ENCODE peak calls at places on chromosomes 5 and 9, in five cellular contexts. M is fibroblast of the conjunctiva; L is SJSA1; I is stimulated activated CD4-positive, alpha-beta T cell treated with anti-CD3 and anti-CD28 coated beads, Interleukin-15, amount 100 ng/mL, for 1 hour; E is mesendoderm. K is an unnamed sample.

GRCh38 chr5:39783756-39784421 is 359.1 kb upstream of the DAB2 start:
- DNase-seq in E (no peak), L (no peak), M (no peak), I (no peak), K (no peak)

GRCh38 chr5:149153751-149154610 is 12.7 kb downstream of the ABLIM3 start:
- DNase-seq in L (peak), M (peak), E (no peak), I (no peak), K (peak)

GRCh38 chr5:177328545-177329231 is 17.0 kb upstream of the MXD3 start:
- DNase-seq in M (no peak), L (no peak), E (no peak), I (no peak), K (no peak)

GRCh38 chr5:107670927-107671741 is at the start of gene EFNA5:
- DNase-seq in I (no peak), L (peak), M (no peak), E (peak), K (peak)

GRCh38 chr9:108750656-108751175 is 105.1 kb downstream of the ACTL7B start:
- DNase-seq in I (no peak), M (no peak), L (no peak), E (no peak), K (no peak)

GRCh38 chr9:74025402-74025894 is 471.7 kb upstream of the RORB start:
- DNase-seq in L (peak), I (no peak), E (peak), M (peak), K (peak)

GRCh38 chr5:101045689-101046088 is 142.6 kb upstream of the ST8SIA4 start:
- DNase-seq in M (no peak), I (no peak), L (no peak), E (no peak), K (no peak)

GRCh38 chr5:72101828-72102227 is 5.4 kb upstream of the MAP1B start:
- DNase-seq in M (no peak), E (no peak), L (peak), I (no peak), K (no peak)

GRCh38 chr9:2570615-2571479 is 50.7 kb upstream of the VLDLR start:
- DNase-seq in L (peak), I (no peak), E (peak), M (no peak), K (peak)

GRCh38 chr5:145499483-145499882 is 335.7 kb downstream of the PRELID2 start:
- DNase-seq in L (no peak), I (no peak), E (peak), M (peak), K (no peak)

GRCh38 chr5:131082034-131082550 is 83.0 kb downstream of the HINT1 start:
- DNase-seq in L (no peak), I (no peak), E (no peak), M (no peak), K (no peak)

GRCh38 chr5:177491429-177491945 is 5.9 kb downstream of the PDLIM7 start:
- DNase-seq in M (no peak), L (no peak), I (no peak), E (peak), K (peak)

GRCh38 chr5:130710596-130710995 is 454.5 kb downstream of the HINT1 start:
- DNase-seq in I (no peak), M (no peak), L (peak), E (peak), K (peak)

GRCh38 chr5:143200781-143201398 is 202.6 kb downstream of the NR3C1 start:
- DNase-seq in I (no peak), L (no peak), E (no peak), M (peak), K (no peak)

GRCh38 chr5:172731286-172732073 is 39.5 kb downstream of the DUSP1 start:
- DNase-seq in I (no peak), M (no peak), E (peak), L (no peak), K (peak)

GRCh38 chr5:176458904-176459561 is 10.8 kb downstream of the FAF2 start:
- DNase-seq in I (no peak), L (no peak), M (no peak), E (no peak), K (no peak)

GRCh38 chr5:81006955-81007636 is 46.9 kb downstream of the RASGRF2 start:
- DNase-seq in L (no peak), M (no peak), I (no peak), E (no peak), K (no peak)

GRCh38 chr5:107893642-107894041 is 222.9 kb upstream of the EFNA5 start:
- DNase-seq in M (peak), L (no peak), E (no peak), I (no peak), K (no peak)

GRCh38 chr5:151141535-151141934 is 16.0 kb downstream of the ANXA6 start:
- DNase-seq in M (no peak), I (peak), L (no peak), E (no peak), K (no peak)

GRCh38 chr5:75567710-75568109 is 43.5 kb upstream of the ANKDD1B start:
- DNase-seq in M (no peak), L (peak), E (peak), I (no peak), K (peak)

GRCh38 chr9:115182264-115182663 is 64.3 kb upstream of the TNC start:
- DNase-seq in L (no peak), I (no peak), M (no peak), E (peak), K (no peak)

GRCh38 chr5:164204338-164204946 is 699.0 kb downstream of the MAT2B start:
- DNase-seq in M (peak), E (no peak), I (no peak), L (no peak), K (no peak)

GRCh38 chr5:80615266-80615914 is 39.1 kb upstream of the MSH3 start:
- DNase-seq in L (no peak), I (no peak), M (no peak), E (no peak), K (no peak)

K was measured in A549.